ENCODE peak calls at places on chromosomes 5 and 9, in ten cellular contexts. W is spleen; P is CD8-positive, alpha-beta T cell; V is IMR-90; D is lower lobe of right lung; Q is PC-9; L is breast epithelium; J is upper lobe of right lung; N is Karpas-422; T is adrenal gland. Y is an unnamed sample.

GRCh38 chr9:122827759-122828090 is 663 bp downstream of the PDCL start:
- DNase-seq in W (no peak), P (no peak), V (peak; percentile 42), D (no peak), Q (no peak), L (no peak), J (no peak), N (peak; percentile 46), T (no peak), Y (no peak)

GRCh38 chr5:179407191-179408175 is 62.2 kb upstream of the ADAMTS2 start:
- DNase-seq in W (no peak), P (no peak), V (no peak), D (no peak), Q (no peak), L (no peak), J (no peak), N (peak; percentile 77), T (peak; percentile 28), Y (no peak)

GRCh38 chr5:151156732-151157402 is 712 bp downstream of the ANXA6 start:
- DNase-seq in W (peak; percentile 82), P (peak; percentile 33), V (peak; percentile 23), D (no peak), Q (no peak), L (no peak), J (no peak), N (peak; percentile 80), T (peak; percentile 58), Y (peak; percentile 66)

GRCh38 chr5:56481147-56481997 is 248.2 kb upstream of the ANKRD55 start:
- DNase-seq in W (peak; percentile 87), P (peak; percentile 39), V (peak; percentile 54), D (peak; percentile 63), Q (peak; percentile 47), L (no peak), J (peak; percentile 70), N (peak; percentile 73), T (peak; percentile 77), Y (peak; percentile 35)

GRCh38 chr9:106755727-106756126 is 107.2 kb upstream of the ZNF462 start:
- DNase-seq in W (no peak), P (no peak), V (no peak), D (no peak), Q (no peak), L (peak; percentile 28), J (no peak), N (no peak), T (no peak), Y (no peak)

GRCh38 chr9:27950382-27950781 is 377.1 kb upstream of the C9orf72 start:
- DNase-seq in W (no peak), P (no peak), V (no peak), D (no peak), Q (no peak), L (no peak), J (no peak), N (no peak), T (no peak), Y (no peak)

GRCh38 chr5:135232958-135233357 is 166.1 kb downstream of the MACROH2A1 start:
- DNase-seq in W (peak; percentile 54), P (no peak), V (no peak), D (no peak), Q (no peak), L (peak; percentile 26), J (peak; percentile 65), N (no peak), T (no peak), Y (no peak)

GRCh38 chr9:84917366-84918063 is 248.0 kb downstream of the NTRK2 start:
- DNase-seq in W (no peak), P (no peak), V (no peak), D (no peak), Q (no peak), L (no peak), J (no peak), N (no peak), T (no peak), Y (no peak)

GRCh38 chr5:155091063-155091648 is 77.6 kb downstream of the KIF4B start:
- DNase-seq in W (no peak), P (no peak), V (no peak), D (no peak), Q (no peak), L (no peak), J (no peak), N (no peak), T (no peak), Y (no peak)

GRCh38 chr5:147854894-147855773 is 23.4 kb upstream of the SCGB3A2 start:
- DNase-seq in W (no peak), P (no peak), V (no peak), D (no peak), Q (no peak), L (no peak), J (no peak), N (no peak), T (no peak), Y (no peak)

GRCh38 chr5:141403387-141403786 is 809 bp downstream of the PCDHGA9 start:
- DNase-seq in W (no peak), P (no peak), V (no peak), D (no peak), Q (no peak), L (no peak), J (no peak), N (no peak), T (no peak), Y (no peak)
- H3K4me3 ChIP-seq in W (peak overlapping the region; percentile 61), P (no peak overlapping the region), V (no peak overlapping the region), D (peak overlapping the region; percentile 32), Q (no peak overlapping the region), L (peak overlapping the region; percentile 35), J (peak overlapping the region; percentile 25), N (no peak overlapping the region), T (no peak overlapping the region), Y (no peak overlapping the region)

GRCh38 chr9:95012902-95013301 is 286.4 kb downstream of the AOPEP start:
- DNase-seq in W (no peak), P (no peak), V (no peak), D (no peak), Q (no peak), L (no peak), J (no peak), N (no peak), T (no peak), Y (no peak)

GRCh38 chr9:95015569-95015968 is 289.1 kb downstream of the AOPEP start:
- DNase-seq in W (no peak), P (no peak), V (no peak), D (no peak), Q (no peak), L (no peak), J (no peak), N (no peak), T (no peak), Y (no peak)

GRCh38 chr9:95017661-95018060 is 291.2 kb downstream of the AOPEP start:
- DNase-seq in W (no peak), P (no peak), V (peak; percentile 56), D (no peak), Q (no peak), L (no peak), J (no peak), N (no peak), T (no peak), Y (no peak)

GRCh38 chr9:95017062-95017461 is 290.6 kb downstream of the AOPEP start:
- DNase-seq in W (no peak), P (no peak), V (peak; percentile 73), D (no peak), Q (no peak), L (no peak), J (no peak), N (no peak), T (no peak), Y (no peak)

DNA sequence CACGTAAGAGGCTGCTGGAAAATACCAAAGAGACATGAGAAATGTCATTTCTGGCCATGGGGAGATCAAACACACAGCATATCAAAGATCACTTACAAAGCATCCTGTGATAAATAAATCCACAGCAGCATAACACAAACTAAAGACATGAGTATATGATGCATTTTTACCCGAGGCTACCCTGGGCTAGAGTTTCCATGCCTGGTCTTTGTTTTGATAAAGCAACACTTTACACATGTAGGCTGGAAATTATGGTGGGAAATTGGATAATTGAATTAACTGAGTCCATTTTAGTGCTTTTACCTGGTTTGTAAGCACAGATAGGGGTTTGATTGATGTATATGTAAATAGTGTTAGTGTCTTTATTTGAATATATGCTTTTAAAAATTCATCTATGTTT is 288.4 kb downstream of the AOPEP start:
- DNase-seq in W (no peak), P (no peak), V (no peak), D (no peak), Q (no peak), L (no peak), J (no peak), N (no peak), T (no peak), Y (no peak)
- H3K4me1 ChIP-seq in W (peaks cover 3% of the 10 kb centered on the region), P (no peaks in the 10 kb centered on the region), V (peaks cover 29% of the 10 kb centered on the region), D (peaks cover 56% of the 10 kb centered on the region), Q (peaks cover 24% of the 10 kb centered on the region), L (no peaks in the 10 kb centered on the region), J (peaks cover 42% of the 10 kb centered on the region), N (no peaks in the 10 kb centered on the region), T (peaks cover 13% of the 10 kb centered on the region), Y (no peaks in the 10 kb centered on the region)

GRCh38 chr9:127131871-127132270 is 9.4 kb upstream of the ANGPTL2 start:
- DNase-seq in W (no peak), P (no peak), V (peak; percentile 80), D (no peak), Q (peak; percentile 83), L (no peak), J (no peak), N (no peak), T (peak; percentile 51), Y (no peak)
- H3K27ac ChIP-seq in W (peak overlapping the region; percentile 63), P (no peak overlapping the region), V (peak overlapping the region; percentile 85), D (peak overlapping the region; percentile 59), Q (peak overlapping the region; percentile 80), L (peak overlapping the region; percentile 60), J (peak overlapping the region; percentile 61), N (no peak overlapping the region), T (peak overlapping the region; percentile 66), Y (peak overlapping the region; percentile 86)

GRCh38 chr5:99060306-99061261 is 131.8 kb upstream of the CHD1 start:
- DNase-seq in W (peak; percentile 92), P (peak; percentile 93), V (peak; percentile 65), D (peak; percentile 81), Q (peak; percentile 58), L (peak; percentile 43), J (peak; percentile 76), N (peak; percentile 92), T (peak; percentile 92), Y (peak; percentile 60)

GRCh38 chr5:99063737-99064136 is 134.9 kb upstream of the CHD1 start:
- DNase-seq in W (no peak), P (no peak), V (no peak), D (no peak), Q (no peak), L (no peak), J (no peak), N (no peak), T (no peak), Y (no peak)

GRCh38 chr5:99059685-99060084 is 130.9 kb upstream of the CHD1 start:
- DNase-seq in W (no peak), P (no peak), V (no peak), D (no peak), Q (no peak), L (no peak), J (no peak), N (no peak), T (no peak), Y (no peak)

GRCh38 chr5:99061299-99061698 is 132.5 kb upstream of the CHD1 start:
- DNase-seq in W (no peak), P (no peak), V (no peak), D (no peak), Q (no peak), L (no peak), J (no peak), N (no peak), T (no peak), Y (no peak)

DNA sequence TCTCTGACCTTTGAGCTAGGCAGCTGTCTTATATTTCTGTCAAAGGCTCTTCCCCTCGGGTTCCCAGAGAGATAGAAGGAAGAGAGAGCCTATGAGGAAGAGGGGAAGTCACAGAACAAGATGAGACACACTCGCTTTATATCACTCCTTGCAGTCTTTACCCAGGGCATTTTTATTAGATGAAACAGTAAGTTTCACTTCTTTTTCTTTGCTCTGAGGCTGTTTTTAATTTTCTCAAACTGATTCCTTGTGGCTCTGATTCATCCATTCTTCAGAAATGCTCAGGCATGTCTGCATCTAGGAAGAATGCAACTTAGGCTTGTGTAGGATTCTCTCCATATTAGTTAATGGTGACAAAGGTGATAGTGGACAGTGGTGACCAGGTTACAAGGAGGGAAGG is 132.9 kb upstream of the CHD1 start:
- DNase-seq in W (no peak), P (no peak), V (peak; percentile 72), D (no peak), Q (no peak), L (no peak), J (no peak), N (no peak), T (no peak), Y (no peak)
- H3K4me3 ChIP-seq in W (no peak overlapping the region), P (no peak overlapping the region), V (no peak overlapping the region), D (no peak overlapping the region), Q (no peak overlapping the region), L (no peak overlapping the region), J (no peak overlapping the region), N (no peak overlapping the region), T (no peak overlapping the region), Y (no peak overlapping the region)